ENCODE peak calls at places on chromosomes 7 and 10, in six cellular contexts. Z is KG1; N is activated naive CD4-positive, alpha-beta T cell; P is stimulated activated CD8-positive, alpha-beta memory T cell treated with anti-CD3 and anti-CD28 coated beads, Interleukin-7, amount 100 ng/mL, for 48 hours; J is NCI-H1092 treated with DMSO at 0.1 percent for 48 hours; F is K562. R is an unnamed sample.

GRCh38 chr7:167976-168791 is 24.2 kb upstream of the FAM20C start:
- DNase-seq in N (no peak), Z (no peak), J (no peak), F (no peak), P (no peak), R (no peak)

GRCh38 chr7:142587578-142588191 is 161.6 kb upstream of the PRSS1 start:
- DNase-seq in P (no peak), N (no peak), J (peak), F (peak), Z (no peak), R (no peak)

GRCh38 chr7:107076781-107077698 is 32.5 kb downstream of the PRKAR2B start:
- DNase-seq in P (no peak), J (no peak), Z (no peak), N (no peak), F (peak), R (no peak)

GRCh38 chr10:97920865-97921264 is 71.2 kb downstream of the GOLGA7B start:
- DNase-seq in P (no peak), N (no peak), Z (no peak), J (no peak), F (no peak), R (no peak)

GRCh38 chr7:102094311-102094710 is 192.4 kb upstream of the SH2B2 start:
- DNase-seq in N (no peak), J (no peak), Z (no peak), P (no peak), F (no peak), R (no peak)

GRCh38 chr10:119296703-119297102 is 89.3 kb downstream of the GRK5 start:
- DNase-seq in Z (no peak), J (no peak), F (no peak), N (no peak), P (no peak), R (no peak)

GRCh38 chr10:57849726-57850357 is 417.9 kb downstream of the IPMK start:
- DNase-seq in J (peak), F (no peak), N (no peak), P (no peak), Z (no peak), R (no peak)

GRCh38 chr7:158818325-158819213 is 10.7 kb downstream of the ESYT2 start:
- DNase-seq in Z (no peak), J (no peak), N (peak), F (peak), P (peak), R (no peak)

GRCh38 chr7:155190608-155191536 is 106.8 kb upstream of the INSIG1 start:
- DNase-seq in F (peak), P (no peak), Z (peak), J (no peak), N (peak), R (peak)

GRCh38 chr7:99624487-99624886 is 7.7 kb downstream of the ZSCAN25 start:
- DNase-seq in F (no peak), N (peak), P (peak), Z (no peak), J (no peak), R (no peak)

GRCh38 chr7:116630932-116631449 is 41.0 kb upstream of the MET start:
- DNase-seq in J (no peak), Z (no peak), F (no peak), P (no peak), N (no peak), R (no peak)

GRCh38 chr7:26308551-26308950 is 16.9 kb downstream of the SNX10 start:
- DNase-seq in N (no peak), F (no peak), Z (no peak), J (no peak), P (no peak), R (no peak)

GRCh38 chr10:33252794-33253203 is 81.7 kb downstream of the NRP1 start:
- DNase-seq in Z (no peak), N (no peak), P (no peak), J (no peak), F (no peak), R (no peak)

GRCh38 chr7:148296994-148297644 is 293.4 kb upstream of the C7orf33 start:
- DNase-seq in N (no peak), F (peak), J (no peak), Z (no peak), P (no peak), R (no peak)

GRCh38 chr7:41679566-41679965 is 23.3 kb downstream of the INHBA start:
- DNase-seq in F (no peak), N (no peak), J (no peak), Z (no peak), P (no peak), R (no peak)

GRCh38 chr10:79066460-79067240 is 2.1 kb upstream of the ZMIZ1 start:
- DNase-seq in Z (no peak), P (no peak), F (peak), N (no peak), J (peak), R (peak)

GRCh38 chr7:32023353-32023752 is 46.9 kb downstream of the PDE1C start:
- DNase-seq in F (no peak), P (no peak), J (no peak), N (no peak), Z (no peak), R (no peak)

GRCh38 chr10:79937256-79937635 is 11.7 kb downstream of the SFTPD start:
- DNase-seq in J (no peak), F (no peak), N (no peak), Z (no peak), P (no peak), R (no peak)

GRCh38 chr7:3095046-3095445 is 51.4 kb upstream of the CARD11 start:
- DNase-seq in Z (peak), F (no peak), N (peak), P (peak), J (no peak), R (no peak)

GRCh38 chr10:20492447-20492846 is 404.7 kb downstream of the NEBL start:
- DNase-seq in Z (no peak), F (no peak), N (no peak), J (no peak), P (no peak), R (no peak)

GRCh38 chr7:139124084-139124914 is 14.8 kb upstream of the ZC3HAV1 start:
- DNase-seq in F (peak), N (no peak), P (no peak), Z (no peak), J (no peak), R (no peak)

GRCh38 chr10:21293518-21294356 is 231.7 kb downstream of the SKIDA1 start:
- DNase-seq in N (no peak), P (no peak), Z (no peak), F (no peak), J (no peak), R (no peak)